ENCODE peak calls at places on chromosomes 13 and 19, in ten cellular contexts. One of them, this sample, is unnamed.
A peak's percentile ranks its signal among the peaks of the same experiment; 100 is the strongest.

GRCh38 chr13:47289578-47289977 is 392.7 kb upstream of the HTR2A start:
- DNase-seq in cardiac muscle cell: no peak
- DNase-seq in CD4-positive, CD25-positive, alpha-beta regulatory T cell: no peak
- DNase-seq in stimulated activated CD4-positive, alpha-beta T cell treated with anti-CD3 and anti-CD28 coated beads, Interleukin-2, amount 100 ng/mL, for 48 hours: no peak
- DNase-seq in CMK: no peak
- DNase-seq in activated CD4-positive, alpha-beta T cell treated with anti-CD3 and anti-CD28 coated beads, Interleukin-2, amount 50 U/mL, for 1 hour: no peak
- DNase-seq in stimulated activated CD8-positive, alpha-beta memory T cell treated with anti-CD3 and anti-CD28 coated beads, Interleukin-2, amount 100 ng/mL, for 48 hours: no peak
- DNase-seq in T-helper 1 cell: no peak
- DNase-seq in NCI-H345: no peak
- DNase-seq in CD8-positive, alpha-beta memory T cell: no peak
- DNase-seq in this sample: no peak

GRCh38 chr19:33125929-33126388 is 6.0 kb upstream of the WDR88 start:
- DNase-seq in cardiac muscle cell: peak; percentile 77
- DNase-seq in CD4-positive, CD25-positive, alpha-beta regulatory T cell: peak; percentile 64
- DNase-seq in stimulated activated CD4-positive, alpha-beta T cell treated with anti-CD3 and anti-CD28 coated beads, Interleukin-2, amount 100 ng/mL, for 48 hours: peak; percentile 37
- DNase-seq in CMK: peak; percentile 40
- DNase-seq in activated CD4-positive, alpha-beta T cell treated with anti-CD3 and anti-CD28 coated beads, Interleukin-2, amount 50 U/mL, for 1 hour: peak; percentile 45
- DNase-seq in stimulated activated CD8-positive, alpha-beta memory T cell treated with anti-CD3 and anti-CD28 coated beads, Interleukin-2, amount 100 ng/mL, for 48 hours: no peak
- DNase-seq in T-helper 1 cell: peak; percentile 56
- DNase-seq in NCI-H345: peak; percentile 79
- DNase-seq in CD8-positive, alpha-beta memory T cell: peak; percentile 37
- DNase-seq in this sample: peak; percentile 99

GRCh38 chr19:48249502-48250014 is 6.2 kb downstream of the CARD8 start:
- DNase-seq in cardiac muscle cell: peak; percentile 37
- DNase-seq in CD4-positive, CD25-positive, alpha-beta regulatory T cell: peak; percentile 78
- DNase-seq in stimulated activated CD4-positive, alpha-beta T cell treated with anti-CD3 and anti-CD28 coated beads, Interleukin-2, amount 100 ng/mL, for 48 hours: peak; percentile 58
- DNase-seq in CMK: peak; percentile 78
- DNase-seq in activated CD4-positive, alpha-beta T cell treated with anti-CD3 and anti-CD28 coated beads, Interleukin-2, amount 50 U/mL, for 1 hour: peak; percentile 65
- DNase-seq in stimulated activated CD8-positive, alpha-beta memory T cell treated with anti-CD3 and anti-CD28 coated beads, Interleukin-2, amount 100 ng/mL, for 48 hours: peak; percentile 70
- DNase-seq in T-helper 1 cell: peak; percentile 87
- DNase-seq in NCI-H345: no peak
- DNase-seq in CD8-positive, alpha-beta memory T cell: peak; percentile 66
- DNase-seq in this sample: no peak

GRCh38 chr19:6811906-6812305 is 39.4 kb downstream of the VAV1 start:
- DNase-seq in cardiac muscle cell: peak; percentile 83
- DNase-seq in CD4-positive, CD25-positive, alpha-beta regulatory T cell: peak; percentile 18
- DNase-seq in stimulated activated CD4-positive, alpha-beta T cell treated with anti-CD3 and anti-CD28 coated beads, Interleukin-2, amount 100 ng/mL, for 48 hours: no peak
- DNase-seq in CMK: no peak
- DNase-seq in activated CD4-positive, alpha-beta T cell treated with anti-CD3 and anti-CD28 coated beads, Interleukin-2, amount 50 U/mL, for 1 hour: no peak
- DNase-seq in stimulated activated CD8-positive, alpha-beta memory T cell treated with anti-CD3 and anti-CD28 coated beads, Interleukin-2, amount 100 ng/mL, for 48 hours: no peak
- DNase-seq in T-helper 1 cell: no peak
- DNase-seq in NCI-H345: peak; percentile 7
- DNase-seq in CD8-positive, alpha-beta memory T cell: no peak
- DNase-seq in this sample: peak; percentile 39

GRCh38 chr13:33347866-33348265 is 62.3 kb upstream of the STARD13 start:
- DNase-seq in cardiac muscle cell: no peak
- DNase-seq in CD4-positive, CD25-positive, alpha-beta regulatory T cell: no peak
- DNase-seq in stimulated activated CD4-positive, alpha-beta T cell treated with anti-CD3 and anti-CD28 coated beads, Interleukin-2, amount 100 ng/mL, for 48 hours: no peak
- DNase-seq in CMK: no peak
- DNase-seq in activated CD4-positive, alpha-beta T cell treated with anti-CD3 and anti-CD28 coated beads, Interleukin-2, amount 50 U/mL, for 1 hour: no peak
- DNase-seq in stimulated activated CD8-positive, alpha-beta memory T cell treated with anti-CD3 and anti-CD28 coated beads, Interleukin-2, amount 100 ng/mL, for 48 hours: no peak
- DNase-seq in T-helper 1 cell: no peak
- DNase-seq in NCI-H345: no peak
- DNase-seq in CD8-positive, alpha-beta memory T cell: no peak
- DNase-seq in this sample: no peak

GRCh38 chr19:23343434-23344010 is 51.7 kb downstream of the ZNF91 start:
- DNase-seq in cardiac muscle cell: no peak
- DNase-seq in CD4-positive, CD25-positive, alpha-beta regulatory T cell: no peak
- DNase-seq in stimulated activated CD4-positive, alpha-beta T cell treated with anti-CD3 and anti-CD28 coated beads, Interleukin-2, amount 100 ng/mL, for 48 hours: no peak
- DNase-seq in CMK: no peak
- DNase-seq in activated CD4-positive, alpha-beta T cell treated with anti-CD3 and anti-CD28 coated beads, Interleukin-2, amount 50 U/mL, for 1 hour: no peak
- DNase-seq in stimulated activated CD8-positive, alpha-beta memory T cell treated with anti-CD3 and anti-CD28 coated beads, Interleukin-2, amount 100 ng/mL, for 48 hours: no peak
- DNase-seq in T-helper 1 cell: no peak
- DNase-seq in NCI-H345: no peak
- DNase-seq in CD8-positive, alpha-beta memory T cell: no peak
- DNase-seq in this sample: no peak

GRCh38 chr19:1434577-1435060 is 3.6 kb upstream of the RPS15 start:
- DNase-seq in cardiac muscle cell: no peak
- DNase-seq in CD4-positive, CD25-positive, alpha-beta regulatory T cell: no peak
- DNase-seq in stimulated activated CD4-positive, alpha-beta T cell treated with anti-CD3 and anti-CD28 coated beads, Interleukin-2, amount 100 ng/mL, for 48 hours: no peak
- DNase-seq in CMK: no peak
- DNase-seq in activated CD4-positive, alpha-beta T cell treated with anti-CD3 and anti-CD28 coated beads, Interleukin-2, amount 50 U/mL, for 1 hour: no peak
- DNase-seq in stimulated activated CD8-positive, alpha-beta memory T cell treated with anti-CD3 and anti-CD28 coated beads, Interleukin-2, amount 100 ng/mL, for 48 hours: no peak
- DNase-seq in T-helper 1 cell: no peak
- DNase-seq in NCI-H345: no peak
- DNase-seq in CD8-positive, alpha-beta memory T cell: no peak
- DNase-seq in this sample: no peak

GRCh38 chr13:30830638-30830965 is 75.5 kb upstream of the MEDAG start:
- DNase-seq in cardiac muscle cell: no peak
- DNase-seq in CD4-positive, CD25-positive, alpha-beta regulatory T cell: no peak
- DNase-seq in stimulated activated CD4-positive, alpha-beta T cell treated with anti-CD3 and anti-CD28 coated beads, Interleukin-2, amount 100 ng/mL, for 48 hours: no peak
- DNase-seq in CMK: no peak
- DNase-seq in activated CD4-positive, alpha-beta T cell treated with anti-CD3 and anti-CD28 coated beads, Interleukin-2, amount 50 U/mL, for 1 hour: no peak
- DNase-seq in stimulated activated CD8-positive, alpha-beta memory T cell treated with anti-CD3 and anti-CD28 coated beads, Interleukin-2, amount 100 ng/mL, for 48 hours: no peak
- DNase-seq in T-helper 1 cell: no peak
- DNase-seq in NCI-H345: no peak
- DNase-seq in CD8-positive, alpha-beta memory T cell: no peak
- DNase-seq in this sample: no peak

GRCh38 chr19:45508681-45508930 is 1.3 kb downstream of the VASP start:
- DNase-seq in cardiac muscle cell: peak; percentile 49
- DNase-seq in CD4-positive, CD25-positive, alpha-beta regulatory T cell: no peak
- DNase-seq in stimulated activated CD4-positive, alpha-beta T cell treated with anti-CD3 and anti-CD28 coated beads, Interleukin-2, amount 100 ng/mL, for 48 hours: no peak
- DNase-seq in CMK: no peak
- DNase-seq in activated CD4-positive, alpha-beta T cell treated with anti-CD3 and anti-CD28 coated beads, Interleukin-2, amount 50 U/mL, for 1 hour: no peak
- DNase-seq in stimulated activated CD8-positive, alpha-beta memory T cell treated with anti-CD3 and anti-CD28 coated beads, Interleukin-2, amount 100 ng/mL, for 48 hours: no peak
- DNase-seq in T-helper 1 cell: no peak
- DNase-seq in NCI-H345: no peak
- DNase-seq in CD8-positive, alpha-beta memory T cell: no peak
- DNase-seq in this sample: no peak

GRCh38 chr19:48554385-48555091 is 2.6 kb downstream of the SULT2B1 start:
- DNase-seq in cardiac muscle cell: peak; percentile 36
- DNase-seq in CD4-positive, CD25-positive, alpha-beta regulatory T cell: no peak
- DNase-seq in stimulated activated CD4-positive, alpha-beta T cell treated with anti-CD3 and anti-CD28 coated beads, Interleukin-2, amount 100 ng/mL, for 48 hours: no peak
- DNase-seq in CMK: no peak
- DNase-seq in activated CD4-positive, alpha-beta T cell treated with anti-CD3 and anti-CD28 coated beads, Interleukin-2, amount 50 U/mL, for 1 hour: no peak
- DNase-seq in stimulated activated CD8-positive, alpha-beta memory T cell treated with anti-CD3 and anti-CD28 coated beads, Interleukin-2, amount 100 ng/mL, for 48 hours: no peak
- DNase-seq in T-helper 1 cell: no peak
- DNase-seq in NCI-H345: no peak
- DNase-seq in CD8-positive, alpha-beta memory T cell: no peak
- DNase-seq in this sample: no peak